ENCODE peak calls at places on chromosomes 12 and 14, in seven cellular contexts. P is Peyer's patch, B is A549, C is endothelial cell of umbilical vein, Y is HCT116, M is K562, K is transverse colon. E is an unnamed sample. For H3K4me1 and H3K9me3, the result is how much of the 10 kb centered on the place peaks cover.

GRCh38 chr14:44897844-44898151 is 63.9 kb downstream of the KLHL28 start:
- DNase-seq in M (no peak), B (no peak), P (no peak), C (peak), K (no peak), Y (peak), E (no peak)

GRCh38 chr14:102804858-102805257 is 27.6 kb downstream of the TRAF3 start:
- DNase-seq in B (no peak), K (no peak), P (no peak), Y (no peak), C (no peak), M (no peak), E (no peak)

GRCh38 chr14:89855961-89856360 is 98.6 kb downstream of the EFCAB11 start:
- DNase-seq in C (peak), P (no peak), B (no peak), M (no peak), Y (no peak), K (no peak), E (no peak)

GRCh38 chr12:44459569-44459968 is 416.5 kb downstream of the NELL2 start:
- DNase-seq in B (no peak), P (no peak), Y (no peak), C (no peak), K (no peak), M (no peak), E (no peak)

GRCh38 chr12:110514363-110514762 is 12.2 kb downstream of the RAD9B start:
- DNase-seq in P (no peak), K (no peak), B (no peak), M (no peak), C (no peak), Y (no peak), E (no peak)

GRCh38 chr12:15599266-15600037 is 189.7 kb downstream of the EPS8 start:
- DNase-seq in B (no peak), M (no peak), K (no peak), Y (no peak), P (no peak), C (peak), E (peak)

GRCh38 chr14:69316449-69317391 is 56.8 kb downstream of the GALNT16 start:
- DNase-seq in K (peak), C (peak), M (no peak), Y (no peak), B (peak), P (peak), E (peak)

GRCh38 chr14:28609228-28609828 is 157.3 kb upstream of the FOXG1 start:
- DNase-seq in P (no peak), C (peak), Y (peak), K (peak), B (peak), M (peak), E (no peak)

GRCh38 chr12:68794653-68795253 is 13.2 kb upstream of the MDM2 start:
- DNase-seq in P (no peak), C (no peak), B (no peak), Y (no peak), M (no peak), K (no peak), E (no peak)

GRCh38 chr14:73238262-73238852 is 1.1 kb downstream of the PAPLN start:
- DNase-seq in B (peak), K (no peak), C (peak), P (no peak), M (no peak), Y (peak), E (no peak)

GRCh38 chr14:93543766-93544165 is 113.0 kb downstream of the UNC79 start:
- DNase-seq in P (no peak), K (no peak), C (peak), B (peak), Y (peak), M (no peak), E (no peak)

GRCh38 chr12:106171117-106171750 is 32.5 kb upstream of the NUAK1 start:
- DNase-seq in P (no peak), C (no peak), M (no peak), K (no peak), Y (no peak), B (no peak), E (no peak)

GRCh38 chr14:101114726-101115481 is 211.4 kb upstream of the RTL1 start:
- DNase-seq in P (peak), B (no peak), K (no peak), C (no peak), Y (no peak), M (no peak), E (no peak)

GRCh38 chr14:96252323-96253052 is 3.5 kb upstream of the BDKRB1 start:
- DNase-seq in P (no peak), Y (no peak), C (no peak), B (no peak), K (no peak), M (peak), E (no peak)

GRCh38 chr12:4172999-4173398 is 100.6 kb upstream of the CCND2 start:
- DNase-seq in Y (no peak), M (no peak), K (no peak), B (no peak), C (no peak), P (no peak), E (no peak)

GRCh38 chr14:102949062-102949800 is 26.8 kb downstream of the AMN start:
- DNase-seq in C (no peak), M (no peak), K (peak), Y (no peak), B (no peak), P (peak), E (peak)

GRCh38 chr12:94287245-94287628 is 138.9 kb downstream of the PLXNC1 start:
- DNase-seq in B (no peak), P (no peak), M (no peak), C (no peak), Y (no peak), K (no peak), E (no peak)

GRCh38 chr12:120538281-120539156 is 4.4 kb downstream of the RNF10 start:
- DNase-seq in B (no peak), M (no peak), K (peak), Y (no peak), P (peak), C (peak), E (peak)

GRCh38 chr14:68638056-68638816 is 154.6 kb downstream of the ZFP36L1 start:
- DNase-seq in K (no peak), C (no peak), M (no peak), P (no peak), Y (no peak), B (no peak), E (no peak)

GRCh38 chr12:12671850-12672660 is 23.9 kb downstream of the GPR19 start:
- DNase-seq in C (no peak), Y (no peak), B (no peak), P (no peak), M (no peak), K (no peak), E (no peak)

GRCh38 chr12:75271576-75271975 is 58.5 kb downstream of the CAPS2 start:
- DNase-seq in B (no peak), Y (no peak), P (no peak), M (no peak), C (no peak), K (no peak), E (no peak)

GRCh38 chr12:52213541-52214420 is 19.3 kb upstream of the KRT7 start:
- DNase-seq in P (peak), B (peak), K (peak), M (peak), Y (peak), C (peak), E (peak)

GRCh38 chr12:95943231-95943842 is at the start of gene AMDHD1:
- DNase-seq in B (peak), K (peak), Y (peak), C (peak), M (no peak), P (peak), E (no peak)

GRCh38 chr12:124682425-124683329 is 115.3 kb upstream of the NCOR2 start:
- DNase-seq in K (no peak), B (no peak), C (no peak), P (no peak), Y (no peak), M (no peak), E (no peak)

GRCh38 chr14:48504921-48505320 is 829.5 kb upstream of the MDGA2 start:
- DNase-seq in B (no peak), C (no peak), Y (no peak), M (no peak), K (no peak), P (no peak), E (no peak)

GRCh38 chr12:91991397-91992187 is 154.1 kb downstream of the BTG1 start:
- DNase-seq in Y (no peak), B (no peak), K (no peak), P (no peak), M (no peak), C (peak), E (no peak)

GRCh38 chr12:97921957-97922722 is 459.5 kb downstream of the RMST start:
- DNase-seq in K (no peak), Y (no peak), B (no peak), P (no peak), C (peak), M (no peak), E (no peak)

GRCh38 chr12:16103851-16104250 is 173.6 kb downstream of the SLC15A5 start:
- DNase-seq in C (no peak), Y (no peak), K (no peak), M (no peak), B (no peak), P (no peak), E (no peak)

GRCh38 chr14:85359505-85359904 is 170.4 kb upstream of the FLRT2 start:
- DNase-seq in Y (no peak), C (peak), B (no peak), M (no peak), P (no peak), K (no peak), E (no peak)

GRCh38 chr12:115204957-115205754 is 521.2 kb upstream of the TBX3 start:
- DNase-seq in B (no peak), M (no peak), C (no peak), Y (no peak), P (no peak), K (no peak), E (no peak)

GRCh38 chr14:105092912-105093425 is 27.7 kb upstream of the GPR132 start:
- DNase-seq in P (peak), B (peak), C (peak), M (peak), Y (no peak), K (peak), E (no peak)

GRCh38 chr14:37711499-37712475 is 116.4 kb downstream of the TTC6 start:
- DNase-seq in C (no peak), B (no peak), K (no peak), P (no peak), Y (no peak), M (no peak), E (no peak)

GRCh38 chr14:88554458-88555286 is at the start of gene PTPN21:
- DNase-seq in K (peak), M (peak), B (peak), P (peak), Y (no peak), C (peak), E (peak)
- TF ChIP-seq POLR2A in K (peak), M (no peak), B (peak), P (peak), Y (peak), C (peak), E (peak)

GRCh38 chr12:112011685-112012084 is 1.3 kb downstream of the TMEM116 start:
- DNase-seq in P (no peak), C (no peak), Y (no peak), B (no peak), M (no peak), K (no peak), E (no peak)
- H3K4me1 ChIP-seq in P (under half), C (under half), Y (under half), B (under half), M (under half), K (under half), E (under half)

DNA sequence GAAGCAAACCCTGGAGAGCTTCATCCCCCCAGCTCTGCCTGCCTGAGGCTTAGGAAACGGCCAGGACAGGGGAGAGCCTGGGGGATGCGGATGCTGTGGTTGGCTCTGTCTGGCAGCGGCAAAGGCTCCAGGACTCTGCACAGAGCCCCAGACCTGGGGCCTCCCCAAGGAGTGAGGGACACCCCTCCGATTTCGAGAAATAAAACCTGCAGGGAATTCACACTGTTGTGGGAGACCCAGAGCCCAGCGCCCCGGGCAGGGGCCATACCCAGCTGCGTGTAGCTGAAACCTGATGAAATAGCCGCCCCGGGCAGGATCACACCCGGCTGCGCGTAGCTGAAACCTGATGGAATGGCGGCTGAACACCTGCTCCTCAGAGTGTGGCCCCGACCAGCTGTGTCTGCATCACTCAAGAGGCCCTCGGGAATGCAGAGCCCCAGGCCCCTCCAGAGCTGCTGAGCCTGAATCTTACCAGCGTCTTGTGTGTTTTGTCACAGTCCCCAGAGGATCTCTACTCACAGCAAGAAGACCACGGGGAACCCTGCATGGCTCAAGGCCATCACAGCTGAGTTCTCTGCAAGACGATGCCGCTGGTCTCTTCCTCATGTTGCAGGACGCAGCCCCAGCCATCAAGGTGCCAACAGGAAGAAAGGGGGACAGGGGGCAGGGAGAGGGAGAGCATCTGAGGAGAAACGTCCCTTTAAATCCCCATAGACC is 46.5 kb upstream of the GALNT9 start:
- DNase-seq in K (no peak), M (no peak), P (no peak), B (no peak), Y (no peak), C (no peak), E (no peak)
- H3K9me3 ChIP-seq in K (under half), M (under half), P (under half), B (under half), Y (under half), C (under half), E (under half)

DNA sequence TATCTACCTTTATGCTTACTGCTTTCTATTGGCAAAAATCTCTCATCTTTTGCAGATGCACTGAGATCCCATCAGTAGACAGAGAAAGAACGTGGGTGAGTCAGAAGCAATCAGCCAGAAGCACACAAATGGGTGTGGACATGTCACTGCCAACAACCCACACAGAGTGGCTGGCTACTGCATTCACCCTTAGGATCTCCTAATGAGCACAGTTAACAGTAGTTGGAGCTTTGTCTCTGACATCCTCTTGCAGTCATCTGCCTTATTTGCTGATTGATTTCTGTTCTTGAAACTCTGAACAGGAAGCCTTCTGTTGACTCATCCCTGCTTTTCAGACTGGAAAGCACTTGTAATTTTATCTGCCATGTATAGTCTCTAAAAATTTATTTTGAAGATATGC is 117.2 kb downstream of the RGS6 start:
- DNase-seq in C (no peak), K (no peak), Y (peak), B (no peak), M (no peak), P (no peak), E (no peak)
- TF ChIP-seq POLR2A in C (no peak), K (no peak), Y (no peak), B (no peak), M (no peak), P (no peak), E (no peak)

GRCh38 chr12:70249903-70250302 is 6.7 kb downstream of the CNOT2 start:
- DNase-seq in C (no peak), B (no peak), M (no peak), K (no peak), Y (no peak), P (no peak), E (no peak)

GRCh38 chr12:70248916-70249315 is 5.7 kb downstream of the CNOT2 start:
- DNase-seq in M (no peak), P (no peak), Y (no peak), C (no peak), B (no peak), K (no peak), E (no peak)

GRCh38 chr12:70246580-70246979 is 3.3 kb downstream of the CNOT2 start:
- DNase-seq in K (no peak), P (no peak), Y (no peak), B (no peak), C (no peak), M (no peak), E (no peak)

GRCh38 chr12:70245458-70245857 is 2.2 kb downstream of the CNOT2 start:
- DNase-seq in M (no peak), P (no peak), K (no peak), C (no peak), B (no peak), Y (no peak), E (no peak)

DNA sequence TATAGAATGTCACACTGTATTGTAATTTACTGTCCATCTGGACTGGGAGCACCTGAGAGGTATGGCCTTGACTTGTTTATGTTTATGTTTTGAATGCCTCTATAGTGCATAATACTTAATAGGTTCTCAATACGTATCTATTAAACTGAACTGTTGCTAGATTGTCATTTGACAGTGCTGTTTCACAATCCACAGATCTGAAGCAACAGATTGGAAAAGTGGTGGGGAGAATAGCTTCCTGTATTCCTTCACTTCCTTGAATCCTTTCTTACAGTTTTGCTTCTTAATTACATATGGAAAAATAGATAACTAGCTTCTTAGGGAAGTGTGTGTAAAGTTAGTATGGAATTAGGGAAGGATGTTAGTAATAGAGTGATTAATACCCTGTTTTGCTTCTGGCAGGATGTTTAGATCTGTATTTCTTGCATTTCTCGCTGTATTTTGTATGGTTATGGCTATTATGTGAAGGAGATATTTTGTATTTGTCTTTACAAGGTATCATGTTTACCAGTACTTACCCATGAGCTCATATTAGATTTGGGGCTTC is 4.5 kb downstream of the CNOT2 start:
- DNase-seq in P (no peak), B (no peak), M (no peak), C (peak), K (no peak), Y (no peak), E (no peak)
- H3K4me1 ChIP-seq in P (under half), B (under half), M (under half), C (under half), K (under half), Y (under half), E (half or more)

DNA sequence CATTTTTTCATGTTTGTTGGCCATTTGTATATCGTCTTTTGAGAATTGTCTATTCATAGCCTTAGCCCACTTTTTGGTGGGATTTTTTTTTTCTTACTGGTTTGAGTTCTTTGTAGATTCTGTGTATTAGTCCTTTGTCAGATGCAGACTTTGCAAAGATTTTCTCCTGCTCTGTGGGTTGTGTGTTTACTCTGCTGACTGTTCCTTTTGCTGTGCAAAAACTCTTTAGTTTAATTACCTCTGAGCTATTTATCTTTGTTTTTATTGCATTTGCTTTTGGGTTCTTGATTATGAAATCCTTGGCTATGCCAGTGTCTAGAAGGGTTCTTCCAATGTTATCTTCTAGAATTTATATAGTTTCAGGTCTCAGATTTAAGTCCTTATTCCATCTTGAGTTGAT is 220.0 kb downstream of the FUT8 start:
- DNase-seq in P (no peak), M (no peak), Y (no peak), B (no peak), C (no peak), K (no peak), E (no peak)
- H3K9me3 ChIP-seq in P (under half), M (under half), Y (under half), B (under half), C (under half), K (under half), E (under half)

E was measured in gastrocnemius medialis.